ENCODE peak calls at places on chromosomes 16 and 17, in seven cellular contexts. X is caudate nucleus; Z is CD4-positive, alpha-beta memory T cell; C is lower lobe of right lung; R is fibroblast of lung; U is PC-9; M is ascending aorta. Q is an unnamed sample.

GRCh38 chr16:53501216-53501859 is 1.7 kb downstream of the AKTIP start:
- DNase-seq in R (no peak), M (no peak), X (no peak), C (no peak), U (no peak), Z (no peak), Q (no peak)

GRCh38 chr16:27792486-27793275 is 242.7 kb downstream of the KATNIP start:
- DNase-seq in R (no peak), Z (no peak), U (no peak), M (no peak), C (no peak), X (no peak), Q (no peak)

GRCh38 chr17:6473128-6473767 is 29.0 kb downstream of the PIMREG start:
- DNase-seq in X (peak; percentile 43), R (peak; percentile 72), Z (peak; percentile 58), C (peak; percentile 86), M (no peak), U (peak; percentile 87), Q (peak; percentile 65)

GRCh38 chr17:19316756-19317358 is 45.7 kb downstream of the B9D1 start:
- DNase-seq in C (no peak), M (no peak), U (no peak), X (no peak), R (no peak), Z (no peak), Q (no peak)

GRCh38 chr17:59825533-59826316 is 67.0 kb downstream of the TUBD1 start:
- DNase-seq in X (no peak), C (no peak), Z (no peak), R (peak; percentile 97), U (no peak), M (no peak), Q (no peak)

GRCh38 chr17:14712471-14713075 is 411.7 kb downstream of the HS3ST3B1 start:
- DNase-seq in Z (no peak), U (no peak), R (peak; percentile 26), X (no peak), C (no peak), M (no peak), Q (no peak)

GRCh38 chr16:24800586-24800985 is 45.2 kb upstream of the SLC5A11 start:
- DNase-seq in C (no peak), U (peak; percentile 26), M (no peak), Z (no peak), R (peak; percentile 33), X (no peak), Q (no peak)

GRCh38 chr16:1825864-1826690 is 548 bp downstream of the HAGH start:
- DNase-seq in Z (no peak), R (no peak), U (no peak), X (peak; percentile 61), C (peak; percentile 79), M (no peak), Q (no peak)

GRCh38 chr16:12719972-12720371 is 83.7 kb downstream of the CPPED1 start:
- DNase-seq in R (no peak), C (no peak), Z (no peak), U (no peak), M (no peak), X (peak; percentile 7), Q (no peak)

GRCh38 chr16:27665881-27666280 is 115.9 kb downstream of the KATNIP start:
- DNase-seq in X (no peak), M (no peak), C (no peak), Z (no peak), R (no peak), U (no peak), Q (no peak)

GRCh38 chr16:79436885-79437284 is 163.7 kb downstream of the MAF start:
- DNase-seq in U (no peak), Z (no peak), X (no peak), C (no peak), R (no peak), M (no peak), Q (no peak)

GRCh38 chr17:48488548-48489106 is 42.2 kb downstream of the HOXB1 start:
- DNase-seq in X (no peak), M (no peak), R (no peak), C (no peak), U (no peak), Z (no peak), Q (no peak)

GRCh38 chr16:62077998-62078397 is 41.8 kb upstream of the CDH8 start:
- DNase-seq in U (no peak), R (no peak), Z (no peak), X (no peak), C (no peak), M (no peak), Q (no peak)

GRCh38 chr17:73384926-73385325 is 73.1 kb upstream of the CDC42EP4 start:
- DNase-seq in U (no peak), X (no peak), C (no peak), M (no peak), Z (no peak), R (no peak), Q (no peak)

GRCh38 chr17:38592487-38592886 is 13.3 kb downstream of the SRCIN1 start:
- DNase-seq in R (no peak), X (no peak), Z (no peak), M (no peak), C (no peak), U (no peak), Q (no peak)

GRCh38 chr17:38589462-38590114 is 16.2 kb downstream of the SRCIN1 start:
- DNase-seq in U (no peak), C (no peak), R (no peak), M (no peak), X (no peak), Z (no peak), Q (no peak)

GRCh38 chr17:38588775-38589174 is 17.0 kb downstream of the SRCIN1 start:
- DNase-seq in X (no peak), M (no peak), Z (no peak), C (no peak), R (no peak), U (no peak), Q (no peak)

GRCh38 chr17:38591759-38592241 is 14.0 kb downstream of the SRCIN1 start:
- DNase-seq in R (no peak), Z (peak; percentile 38), U (peak; percentile 47), M (no peak), X (no peak), C (peak; percentile 65), Q (no peak)

GRCh38 chr17:38590988-38591758 is 14.6 kb downstream of the SRCIN1 start:
- DNase-seq in X (no peak), R (no peak), M (no peak), Z (no peak), U (no peak), C (peak; percentile 72), Q (no peak)
- H3K27ac ChIP-seq in X (no peak overlapping the region), R (no peak overlapping the region), M (no peak overlapping the region), Z (no peak overlapping the region), U (peak overlapping the region; percentile 77), C (no peak overlapping the region), Q (no peak overlapping the region)

DNA sequence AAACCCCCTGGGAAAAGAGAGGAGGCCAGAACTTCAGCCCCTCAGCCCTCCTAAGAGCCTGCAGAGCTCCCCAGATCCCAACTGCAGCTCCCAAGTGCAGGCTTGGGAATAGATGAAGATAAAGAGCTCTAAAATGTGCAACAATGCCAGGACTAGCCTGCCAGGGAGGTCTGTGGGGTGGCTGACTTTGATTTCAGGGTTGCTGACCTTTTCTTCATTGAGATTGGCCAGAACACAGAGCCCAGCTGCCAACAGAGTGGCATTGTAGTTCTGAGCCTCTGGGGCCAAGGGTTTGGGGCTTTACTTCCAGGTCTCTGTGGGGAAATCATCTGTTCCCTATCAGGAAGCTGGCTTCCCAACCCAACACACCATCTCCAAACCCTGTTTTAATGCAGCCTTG is 120.6 kb downstream of the COPRS start:
- DNase-seq in Z (no peak), R (no peak), U (no peak), X (no peak), M (no peak), C (no peak), Q (no peak)
- H3K27ac ChIP-seq in Z (no peak overlapping the region), R (no peak overlapping the region), U (no peak overlapping the region), X (no peak overlapping the region), M (peak overlapping the region; percentile 68), C (no peak overlapping the region), Q (no peak overlapping the region)

DNA sequence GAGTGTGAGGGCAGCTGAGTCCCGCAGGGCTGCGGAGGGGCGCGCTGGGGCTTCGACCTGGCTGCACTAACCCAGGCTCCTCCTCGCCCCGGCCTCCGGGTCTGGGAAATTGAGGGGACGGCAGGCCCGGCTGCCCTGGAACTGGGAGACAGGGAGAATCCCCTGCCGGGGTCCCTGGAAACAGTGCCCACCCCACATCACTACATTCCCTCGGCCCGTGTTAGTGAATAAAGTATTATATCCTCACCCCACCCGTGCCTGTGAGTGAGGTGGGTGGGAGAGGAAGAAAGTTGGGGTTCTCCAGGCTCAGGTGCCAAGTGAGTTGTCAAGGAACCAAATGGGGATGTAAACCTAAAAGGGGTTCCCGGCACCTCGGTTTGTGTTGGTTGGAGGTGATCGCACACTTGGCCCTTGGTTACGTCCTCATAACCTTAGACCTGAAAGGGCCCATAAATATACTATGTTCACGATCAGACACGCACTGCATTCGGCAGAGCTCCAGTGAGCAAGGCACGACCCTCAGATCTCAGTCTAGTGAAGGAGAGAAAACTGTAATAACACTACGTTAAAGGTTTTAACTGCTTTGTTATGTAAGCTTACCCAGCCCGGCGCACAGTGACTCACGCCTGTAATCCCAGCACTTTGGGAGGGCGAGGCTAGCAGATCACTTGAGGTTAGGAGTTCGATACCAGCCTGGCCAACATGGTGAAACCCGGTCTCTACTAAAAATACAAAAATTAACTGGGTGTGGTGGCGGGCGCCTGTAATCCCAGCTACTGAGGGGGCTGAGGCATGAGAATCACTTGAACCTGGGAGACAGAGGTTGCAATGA is 11.2 kb downstream of the ZNF771 start:
- DNase-seq in Z (no peak), M (no peak), C (no peak), R (no peak), X (no peak), U (no peak), Q (no peak)
- H3K27ac ChIP-seq in Z (peak overlapping the region; percentile 61), M (peak overlapping the region; percentile 69), C (peak overlapping the region; percentile 88), R (no peak overlapping the region), X (peak overlapping the region; percentile 73), U (peak overlapping the region; percentile 49), Q (peak overlapping the region; percentile 81)

GRCh38 chr17:45950888-45951287 is 48.2 kb upstream of the STH start:
- DNase-seq in X (no peak), C (no peak), Z (no peak), R (no peak), U (no peak), M (no peak), Q (no peak)

GRCh38 chr17:45948881-45949624 is 50.0 kb upstream of the STH start:
- DNase-seq in X (peak; percentile 51), R (peak; percentile 49), U (peak; percentile 66), M (peak; percentile 12), Z (peak; percentile 32), C (peak; percentile 80), Q (peak; percentile 33)

GRCh38 chr17:45948498-45948880 is 50.6 kb upstream of the STH start:
- DNase-seq in U (no peak), C (no peak), X (no peak), Z (no peak), R (no peak), M (no peak), Q (no peak)

GRCh38 chr17:45951403-45951802 is 47.6 kb upstream of the STH start:
- DNase-seq in X (no peak), Z (no peak), M (no peak), C (no peak), R (no peak), U (no peak), Q (no peak)

DNA sequence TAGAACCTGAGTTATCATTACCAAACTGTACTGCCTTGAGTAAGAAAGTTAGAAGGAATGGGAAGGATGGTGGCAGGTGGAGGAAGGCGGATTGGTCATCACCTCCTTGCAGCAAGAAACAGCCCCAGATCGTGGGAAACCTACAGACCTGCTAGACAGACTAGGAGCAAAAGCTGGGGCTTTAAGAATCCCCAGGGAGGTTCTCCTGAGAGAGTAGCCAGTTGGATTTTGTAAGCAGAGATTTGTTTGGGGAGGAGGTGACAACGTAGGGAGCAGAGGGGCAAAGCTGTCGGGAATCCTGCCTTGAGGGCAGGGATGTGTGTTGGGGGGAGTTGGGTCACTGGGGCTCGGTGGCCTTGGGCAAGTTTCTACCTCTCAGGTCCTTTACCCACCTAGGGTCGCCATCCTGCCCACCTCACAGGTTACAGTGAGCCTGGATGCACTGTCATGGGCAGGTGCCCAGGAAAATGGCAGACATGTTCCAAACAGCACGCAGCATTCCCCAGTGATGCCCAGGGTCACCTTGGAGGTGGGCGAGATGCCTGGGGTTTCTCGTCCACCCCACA is 49.2 kb upstream of the STH start:
- DNase-seq in X (no peak), C (no peak), Z (no peak), M (no peak), R (no peak), U (no peak), Q (no peak)
- H3K27ac ChIP-seq in X (peak overlapping the region; percentile 59), C (no peak overlapping the region), Z (no peak overlapping the region), M (no peak overlapping the region), R (no peak overlapping the region), U (no peak overlapping the region), Q (no peak overlapping the region)

Q was measured in tibial nerve.